ENCODE peak calls at places on chromosomes 16 and 17, in five cellular contexts. One of them, this sample, is unnamed.

GRCh38 chr17:2502911-2503580 is 8.6 kb downstream of the METTL16 start:
- DNase-seq in NCI-H510A: no peak
- DNase-seq in cortex of kidney: no peak
- DNase-seq in bronchial epithelial cell: no peak
- DNase-seq in AG04450: no peak
- DNase-seq in this sample: no peak

GRCh38 chr17:40329981-40330794 is 21.2 kb downstream of the RARA start:
- DNase-seq in NCI-H510A: no peak
- DNase-seq in cortex of kidney: no peak
- DNase-seq in bronchial epithelial cell: no peak
- DNase-seq in AG04450: no peak
- DNase-seq in this sample: peak; percentile 72

GRCh38 chr17:19513897-19514488 is 19.7 kb upstream of the SLC47A1 start:
- DNase-seq in AG04450: peak; percentile 24
- DNase-seq in cortex of kidney: no peak
- DNase-seq in bronchial epithelial cell: peak; percentile 40
- DNase-seq in NCI-H510A: no peak
- DNase-seq in this sample: peak; percentile 73

GRCh38 chr17:33169580-33170285 is 123.4 kb downstream of the ASIC2 start:
- DNase-seq in NCI-H510A: no peak
- DNase-seq in AG04450: no peak
- DNase-seq in bronchial epithelial cell: peak; percentile 80
- DNase-seq in cortex of kidney: no peak
- DNase-seq in this sample: no peak

GRCh38 chr17:10171057-10171456 is 27.3 kb downstream of the GAS7 start:
- DNase-seq in NCI-H510A: no peak
- DNase-seq in AG04450: no peak
- DNase-seq in bronchial epithelial cell: no peak
- DNase-seq in cortex of kidney: no peak
- DNase-seq in this sample: no peak

GRCh38 chr16:55279598-55279997 is 44.4 kb upstream of the IRX6 start:
- DNase-seq in bronchial epithelial cell: no peak
- DNase-seq in NCI-H510A: no peak
- DNase-seq in AG04450: no peak
- DNase-seq in cortex of kidney: no peak
- DNase-seq in this sample: no peak

GRCh38 chr16:89700649-89701424 is 668 bp downstream of the SPATA2L start:
- DNase-seq in bronchial epithelial cell: peak; percentile 53
- DNase-seq in AG04450: no peak
- DNase-seq in cortex of kidney: no peak
- DNase-seq in NCI-H510A: peak; percentile 32
- DNase-seq in this sample: peak; percentile 76

GRCh38 chr16:30760577-30761426 is 1.1 kb downstream of the CFAP119 start:
- DNase-seq in NCI-H510A: no peak
- DNase-seq in AG04450: no peak
- DNase-seq in cortex of kidney: no peak
- DNase-seq in bronchial epithelial cell: no peak
- DNase-seq in this sample: no peak

GRCh38 chr17:6162892-6163291 is 92.7 kb downstream of the WSCD1 start:
- DNase-seq in AG04450: no peak
- DNase-seq in NCI-H510A: no peak
- DNase-seq in bronchial epithelial cell: no peak
- DNase-seq in cortex of kidney: no peak
- DNase-seq in this sample: no peak